ENCODE peak calls at places on chromosomes 5 and 9, in nine cellular contexts. R is AG04449, J is ACHN, P is NCI-H748 treated with DMSO at 0.1 percent for 48 hours, N is aorta, Z is left ventricle myocardium inferior, Q is NCI-H1417, Y is LoVo, A is GM13977. C is an unnamed sample.

GRCh38 chr9:7115606-7116005 is 357.8 kb downstream of the KDM4C start:
- DNase-seq in R (no peak), J (no peak), P (no peak), N (no peak), Z (no peak), Q (no peak), Y (no peak), A (no peak), C (no peak)

GRCh38 chr9:134738869-134739659 is 97.5 kb downstream of the COL5A1 start:
- DNase-seq in R (no peak), J (peak), P (no peak), N (peak), Z (peak), Q (peak), Y (peak), A (no peak), C (peak)

GRCh38 chr9:16964228-16964627 is 93.8 kb upstream of the BNC2 start:
- DNase-seq in R (peak), J (no peak), P (no peak), N (no peak), Z (no peak), Q (no peak), Y (no peak), A (no peak), C (no peak)

GRCh38 chr5:162068412-162068811 is 839 bp downstream of the GABRG2 start:
- DNase-seq in R (no peak), J (peak), P (no peak), N (no peak), Z (no peak), Q (no peak), Y (peak), A (no peak), C (peak)

GRCh38 chr5:41071975-41072374 is 833 bp upstream of the MROH2B start:
- DNase-seq in R (no peak), J (no peak), P (no peak), N (no peak), Z (no peak), Q (no peak), Y (no peak), A (no peak), C (no peak)

GRCh38 chr5:97062046-97062445 is 80.4 kb downstream of the LIX1 start:
- DNase-seq in R (no peak), J (no peak), P (no peak), N (no peak), Z (no peak), Q (peak), Y (no peak), A (no peak), C (no peak)

GRCh38 chr5:139027150-139027549 is 152.0 kb upstream of the LRRTM2 start:
- DNase-seq in R (no peak), J (no peak), P (no peak), N (no peak), Z (no peak), Q (no peak), Y (no peak), A (no peak), C (no peak)

GRCh38 chr9:21506910-21507795 is 25.0 kb upstream of the IFNE start:
- DNase-seq in R (peak), J (no peak), P (no peak), N (no peak), Z (no peak), Q (no peak), Y (peak), A (no peak), C (no peak)

GRCh38 chr5:112861638-112861985 is 525 bp downstream of the SRP19 start:
- DNase-seq in R (no peak), J (no peak), P (no peak), N (no peak), Z (no peak), Q (no peak), Y (no peak), A (no peak), C (no peak)

GRCh38 chr5:112649882-112650281 is 87.8 kb upstream of the APC start:
- DNase-seq in R (no peak), J (no peak), P (no peak), N (no peak), Z (no peak), Q (peak), Y (peak), A (no peak), C (peak)